ENCODE peak calls at places on chromosomes 1 and 21, in nine cellular contexts. E is hepatocyte; T is KBM-7; X is foreskin fibroblast; Y is stimulated activated effector memory CD8-positive, alpha-beta T cell treated with anti-CD3 and anti-CD28 coated beads, Interleukin-12 subunit alpha, Interleukin-12 subunit beta, amount 100 ng/mL, for 72 hours; G is EL; P is stimulated activated CD4-positive, alpha-beta T cell treated with anti-CD3 and anti-CD28 coated beads, Interleukin-15, amount 100 ng/mL, for 1 hour; B is head of caudate nucleus; H is DMS 273 treated with DMSO at 0.1 percent for 48 hours. K is an unnamed sample.

GRCh38 chr1:196142111-196142510 is 466.1 kb downstream of the KCNT2 start:
- DNase-seq in T (no peak), E (no peak), B (no peak), X (no peak), G (no peak), H (no peak), P (no peak), Y (no peak), K (no peak)

GRCh38 chr1:235100124-235100801 is 28.4 kb downstream of the TOMM20 start:
- DNase-seq in E (no peak), G (no peak), H (no peak), T (no peak), B (no peak), Y (no peak), X (no peak), P (no peak), K (peak)

GRCh38 chr1:20325844-20326323 is 35.2 kb downstream of the VWA5B1 start:
- DNase-seq in E (no peak), B (no peak), Y (no peak), P (no peak), H (no peak), G (no peak), T (no peak), X (no peak), K (no peak)

GRCh38 chr1:235960799-235961198 is 94.1 kb upstream of the LYST start:
- DNase-seq in X (no peak), H (no peak), B (no peak), E (no peak), P (no peak), G (no peak), T (peak), Y (no peak), K (no peak)

GRCh38 chr1:7755448-7755847 is 15.6 kb upstream of the VAMP3 start:
- DNase-seq in X (no peak), P (no peak), H (no peak), E (no peak), G (peak), Y (no peak), B (no peak), T (peak), K (no peak)

GRCh38 chr1:145706282-145706681 is 886 bp downstream of the PDZK1 start:
- DNase-seq in P (no peak), E (peak), H (no peak), G (peak), B (no peak), X (peak), T (no peak), Y (no peak), K (no peak)

GRCh38 chr21:46060596-46061061 is 37.3 kb upstream of the COL6A2 start:
- DNase-seq in Y (no peak), B (no peak), P (no peak), E (peak), X (peak), G (peak), T (peak), H (no peak), K (no peak)

GRCh38 chr1:21534674-21535378 is 25.6 kb downstream of the ALPL start:
- DNase-seq in B (no peak), T (peak), H (peak), Y (no peak), G (peak), X (no peak), P (no peak), E (peak), K (peak)

GRCh38 chr1:53468374-53468773 is 9.2 kb downstream of the DMRTB1 start:
- DNase-seq in Y (no peak), P (no peak), T (no peak), E (no peak), B (no peak), H (no peak), G (no peak), X (no peak), K (no peak)

GRCh38 chr1:146051452-146051852 is 29.9 kb upstream of the HJV start:
- DNase-seq in B (no peak), Y (peak), G (no peak), H (no peak), P (no peak), T (no peak), E (peak), X (no peak), K (no peak)

GRCh38 chr21:41133896-41134522 is 34.0 kb upstream of the BACE2 start:
- DNase-seq in P (no peak), X (peak), E (peak), B (no peak), Y (no peak), T (peak), H (no peak), G (peak), K (peak)

GRCh38 chr1:99590578-99591209 is 55.2 kb upstream of the PALMD start:
- DNase-seq in B (no peak), H (no peak), P (no peak), T (no peak), G (peak), E (no peak), Y (no peak), X (peak), K (peak)

GRCh38 chr1:1394116-1394515 is 5.0 kb downstream of the CCNL2 start:
- DNase-seq in H (no peak), B (no peak), P (no peak), E (no peak), X (no peak), Y (no peak), T (no peak), G (no peak), K (no peak)

GRCh38 chr1:175071544-175071943 is 3.9 kb downstream of the TNN start:
- DNase-seq in T (no peak), X (no peak), E (no peak), H (no peak), G (no peak), Y (no peak), B (no peak), P (no peak), K (no peak)

GRCh38 chr1:84756455-84757082 is 66.3 kb upstream of the SSX2IP start:
- DNase-seq in G (peak), B (no peak), P (no peak), E (no peak), X (no peak), Y (no peak), H (no peak), T (no peak), K (no peak)

GRCh38 chr1:212467843-212468482 is 35.2 kb downstream of the NENF start:
- DNase-seq in G (peak), X (no peak), T (no peak), Y (no peak), P (no peak), E (no peak), B (peak), H (no peak), K (no peak)

GRCh38 chr1:28258628-28259251 is 578 bp upstream of the SESN2 start:
- DNase-seq in T (no peak), H (no peak), B (no peak), X (no peak), P (no peak), Y (no peak), G (peak), E (no peak), K (no peak)

GRCh38 chr1:193471981-193472380 is 285.6 kb upstream of the B3GALT2 start:
- DNase-seq in X (peak), E (no peak), Y (no peak), H (no peak), G (no peak), T (no peak), P (no peak), B (no peak), K (peak)

GRCh38 chr1:174445817-174446216 is 1.9 kb upstream of the GPR52 start:
- DNase-seq in G (no peak), T (no peak), E (no peak), H (no peak), B (no peak), Y (no peak), X (no peak), P (no peak), K (no peak)

GRCh38 chr21:45135122-45135521 is 60.7 kb downstream of the ADARB1 start:
- DNase-seq in H (no peak), E (no peak), P (no peak), X (no peak), T (no peak), Y (no peak), B (no peak), G (no peak), K (peak)

K was measured in SJCRH30.